ENCODE peak calls at places on chromosome 5, in ten cellular contexts. One of them, this sample, is unnamed.

GRCh38 chr5:79759848-79760247 is 70.2 kb downstream of the CMYA5 start:
- DNase-seq in foreskin keratinocyte: no peak
- DNase-seq in A549: no peak
- DNase-seq in head of caudate nucleus: no peak
- DNase-seq in NB4: no peak
- DNase-seq in naive B cell: no peak
- DNase-seq in EL: no peak
- DNase-seq in mammary epithelial cell: no peak
- DNase-seq in foreskin fibroblast: no peak
- DNase-seq in activated naive CD4-positive, alpha-beta T cell treated with anti-CD3 and anti-CD28 coated beads for 36 hours: no peak
- DNase-seq in this sample: no peak

GRCh38 chr5:54874337-54875021 is 110.9 kb downstream of the ESM1 start:
- DNase-seq in NB4: peak; percentile 63
- DNase-seq in mammary epithelial cell: peak; percentile 21
- DNase-seq in activated naive CD4-positive, alpha-beta T cell treated with anti-CD3 and anti-CD28 coated beads for 36 hours: no peak
- DNase-seq in EL: no peak
- DNase-seq in naive B cell: no peak
- DNase-seq in foreskin fibroblast: no peak
- DNase-seq in head of caudate nucleus: no peak
- DNase-seq in A549: no peak
- DNase-seq in foreskin keratinocyte: peak; percentile 36
- DNase-seq in this sample: no peak

GRCh38 chr5:59798862-59799667 is 94.5 kb downstream of the PDE4D start:
- DNase-seq in NB4: no peak
- DNase-seq in head of caudate nucleus: no peak
- DNase-seq in naive B cell: peak; percentile 62
- DNase-seq in EL: peak; percentile 47
- DNase-seq in A549: peak; percentile 54
- DNase-seq in activated naive CD4-positive, alpha-beta T cell treated with anti-CD3 and anti-CD28 coated beads for 36 hours: no peak
- DNase-seq in foreskin keratinocyte: peak; percentile 75
- DNase-seq in foreskin fibroblast: no peak
- DNase-seq in mammary epithelial cell: peak; percentile 69
- DNase-seq in this sample: no peak

GRCh38 chr5:108924457-108924961 is 176.8 kb downstream of the FER start:
- DNase-seq in activated naive CD4-positive, alpha-beta T cell treated with anti-CD3 and anti-CD28 coated beads for 36 hours: no peak
- DNase-seq in A549: peak; percentile 10
- DNase-seq in foreskin keratinocyte: no peak
- DNase-seq in foreskin fibroblast: no peak
- DNase-seq in EL: no peak
- DNase-seq in head of caudate nucleus: no peak
- DNase-seq in naive B cell: no peak
- DNase-seq in mammary epithelial cell: no peak
- DNase-seq in NB4: peak; percentile 8
- DNase-seq in this sample: no peak

GRCh38 chr5:131268758-131269370 is 5.0 kb downstream of the CDC42SE2 start:
- DNase-seq in head of caudate nucleus: no peak
- DNase-seq in mammary epithelial cell: no peak
- DNase-seq in NB4: no peak
- DNase-seq in EL: no peak
- DNase-seq in foreskin keratinocyte: no peak
- DNase-seq in activated naive CD4-positive, alpha-beta T cell treated with anti-CD3 and anti-CD28 coated beads for 36 hours: no peak
- DNase-seq in naive B cell: no peak
- DNase-seq in A549: no peak
- DNase-seq in foreskin fibroblast: no peak
- DNase-seq in this sample: no peak

GRCh38 chr5:170375283-170375682 is 13.9 kb downstream of the KCNMB1 start:
- DNase-seq in naive B cell: no peak
- DNase-seq in A549: no peak
- DNase-seq in foreskin keratinocyte: no peak
- DNase-seq in mammary epithelial cell: no peak
- DNase-seq in head of caudate nucleus: no peak
- DNase-seq in EL: no peak
- DNase-seq in NB4: no peak
- DNase-seq in foreskin fibroblast: no peak
- DNase-seq in activated naive CD4-positive, alpha-beta T cell treated with anti-CD3 and anti-CD28 coated beads for 36 hours: no peak
- DNase-seq in this sample: no peak

GRCh38 chr5:166365164-166365563 is 1926.3 kb upstream of the WWC1 start:
- DNase-seq in naive B cell: no peak
- DNase-seq in foreskin keratinocyte: no peak
- DNase-seq in EL: no peak
- DNase-seq in activated naive CD4-positive, alpha-beta T cell treated with anti-CD3 and anti-CD28 coated beads for 36 hours: no peak
- DNase-seq in head of caudate nucleus: no peak
- DNase-seq in mammary epithelial cell: no peak
- DNase-seq in foreskin fibroblast: no peak
- DNase-seq in A549: no peak
- DNase-seq in NB4: no peak
- DNase-seq in this sample: no peak

GRCh38 chr5:158814521-158814920 is 285.2 kb downstream of the EBF1 start:
- DNase-seq in foreskin keratinocyte: no peak
- DNase-seq in NB4: no peak
- DNase-seq in A549: no peak
- DNase-seq in activated naive CD4-positive, alpha-beta T cell treated with anti-CD3 and anti-CD28 coated beads for 36 hours: no peak
- DNase-seq in EL: peak; percentile 49
- DNase-seq in mammary epithelial cell: no peak
- DNase-seq in foreskin fibroblast: peak; percentile 28
- DNase-seq in naive B cell: no peak
- DNase-seq in head of caudate nucleus: no peak
- DNase-seq in this sample: no peak

GRCh38 chr5:75666801-75667200 is 50.4 kb downstream of the POC5 start:
- DNase-seq in foreskin keratinocyte: no peak
- DNase-seq in activated naive CD4-positive, alpha-beta T cell treated with anti-CD3 and anti-CD28 coated beads for 36 hours: no peak
- DNase-seq in mammary epithelial cell: no peak
- DNase-seq in foreskin fibroblast: no peak
- DNase-seq in EL: no peak
- DNase-seq in naive B cell: no peak
- DNase-seq in A549: peak; percentile 20
- DNase-seq in NB4: no peak
- DNase-seq in head of caudate nucleus: no peak
- DNase-seq in this sample: no peak

GRCh38 chr5:10595678-10596309 is 31.9 kb downstream of the ANKRD33B start:
- DNase-seq in activated naive CD4-positive, alpha-beta T cell treated with anti-CD3 and anti-CD28 coated beads for 36 hours: peak; percentile 68
- DNase-seq in mammary epithelial cell: peak; percentile 93
- DNase-seq in A549: peak; percentile 79
- DNase-seq in head of caudate nucleus: no peak
- DNase-seq in naive B cell: no peak
- DNase-seq in NB4: no peak
- DNase-seq in foreskin fibroblast: peak; percentile 85
- DNase-seq in EL: peak; percentile 94
- DNase-seq in foreskin keratinocyte: peak; percentile 93
- DNase-seq in this sample: no peak

GRCh38 chr5:9698125-9698848 is 68.1 kb upstream of the TAS2R1 start:
- DNase-seq in A549: no peak
- DNase-seq in naive B cell: no peak
- DNase-seq in EL: peak; percentile 82
- DNase-seq in NB4: no peak
- DNase-seq in foreskin fibroblast: peak; percentile 50
- DNase-seq in mammary epithelial cell: no peak
- DNase-seq in head of caudate nucleus: no peak
- DNase-seq in foreskin keratinocyte: no peak
- DNase-seq in activated naive CD4-positive, alpha-beta T cell treated with anti-CD3 and anti-CD28 coated beads for 36 hours: no peak
- DNase-seq in this sample: no peak

GRCh38 chr5:43425965-43426364 is 13.8 kb upstream of the CCL28 start:
- DNase-seq in activated naive CD4-positive, alpha-beta T cell treated with anti-CD3 and anti-CD28 coated beads for 36 hours: no peak
- DNase-seq in foreskin fibroblast: peak; percentile 68
- DNase-seq in NB4: no peak
- DNase-seq in A549: peak; percentile 52
- DNase-seq in naive B cell: no peak
- DNase-seq in head of caudate nucleus: no peak
- DNase-seq in foreskin keratinocyte: peak; percentile 90
- DNase-seq in mammary epithelial cell: peak; percentile 93
- DNase-seq in EL: peak; percentile 83
- DNase-seq in this sample: no peak

GRCh38 chr5:171592741-171593140 is 173.3 kb downstream of the FGF18 start:
- DNase-seq in NB4: no peak
- DNase-seq in A549: no peak
- DNase-seq in foreskin keratinocyte: no peak
- DNase-seq in activated naive CD4-positive, alpha-beta T cell treated with anti-CD3 and anti-CD28 coated beads for 36 hours: no peak
- DNase-seq in head of caudate nucleus: no peak
- DNase-seq in naive B cell: no peak
- DNase-seq in foreskin fibroblast: no peak
- DNase-seq in EL: no peak
- DNase-seq in mammary epithelial cell: no peak
- DNase-seq in this sample: no peak

GRCh38 chr5:43973318-43973717 is 370.3 kb downstream of the NNT start:
- DNase-seq in head of caudate nucleus: no peak
- DNase-seq in mammary epithelial cell: no peak
- DNase-seq in foreskin keratinocyte: peak; percentile 4
- DNase-seq in NB4: peak; percentile 8
- DNase-seq in EL: no peak
- DNase-seq in A549: no peak
- DNase-seq in naive B cell: no peak
- DNase-seq in foreskin fibroblast: peak; percentile 8
- DNase-seq in activated naive CD4-positive, alpha-beta T cell treated with anti-CD3 and anti-CD28 coated beads for 36 hours: no peak
- DNase-seq in this sample: no peak

GRCh38 chr5:51389582-51390463 is 6.6 kb downstream of the ISL1 start:
- DNase-seq in head of caudate nucleus: no peak
- DNase-seq in activated naive CD4-positive, alpha-beta T cell treated with anti-CD3 and anti-CD28 coated beads for 36 hours: no peak
- DNase-seq in foreskin keratinocyte: peak; percentile 57
- DNase-seq in A549: no peak
- DNase-seq in mammary epithelial cell: no peak
- DNase-seq in EL: no peak
- DNase-seq in NB4: no peak
- DNase-seq in naive B cell: no peak
- DNase-seq in foreskin fibroblast: peak; percentile 84
- DNase-seq in this sample: no peak

GRCh38 chr5:112006721-112007120 is 249.7 kb upstream of the NREP start:
- DNase-seq in EL: peak; percentile 73
- DNase-seq in naive B cell: no peak
- DNase-seq in NB4: no peak
- DNase-seq in foreskin fibroblast: peak; percentile 70
- DNase-seq in head of caudate nucleus: no peak
- DNase-seq in A549: no peak
- DNase-seq in foreskin keratinocyte: peak; percentile 47
- DNase-seq in mammary epithelial cell: peak; percentile 40
- DNase-seq in activated naive CD4-positive, alpha-beta T cell treated with anti-CD3 and anti-CD28 coated beads for 36 hours: no peak
- DNase-seq in this sample: no peak

GRCh38 chr5:129459485-129460120 is 495 bp upstream of the ADAMTS19 start:
- DNase-seq in foreskin keratinocyte: peak; percentile 15
- DNase-seq in A549: peak; percentile 5
- DNase-seq in activated naive CD4-positive, alpha-beta T cell treated with anti-CD3 and anti-CD28 coated beads for 36 hours: no peak
- DNase-seq in naive B cell: no peak
- DNase-seq in mammary epithelial cell: peak; percentile 4
- DNase-seq in head of caudate nucleus: peak; percentile 25
- DNase-seq in NB4: no peak
- DNase-seq in foreskin fibroblast: peak; percentile 47
- DNase-seq in EL: peak; percentile 8
- DNase-seq in this sample: no peak

GRCh38 chr5:121429761-121430160 is 421.9 kb upstream of the FTMT start:
- DNase-seq in foreskin fibroblast: no peak
- DNase-seq in mammary epithelial cell: no peak
- DNase-seq in naive B cell: no peak
- DNase-seq in foreskin keratinocyte: no peak
- DNase-seq in activated naive CD4-positive, alpha-beta T cell treated with anti-CD3 and anti-CD28 coated beads for 36 hours: no peak
- DNase-seq in NB4: peak; percentile 4
- DNase-seq in EL: no peak
- DNase-seq in A549: no peak
- DNase-seq in head of caudate nucleus: no peak
- DNase-seq in this sample: no peak

GRCh38 chr5:97071101-97071500 is 71.3 kb downstream of the LIX1 start:
- DNase-seq in naive B cell: no peak
- DNase-seq in EL: peak; percentile 50
- DNase-seq in mammary epithelial cell: no peak
- DNase-seq in activated naive CD4-positive, alpha-beta T cell treated with anti-CD3 and anti-CD28 coated beads for 36 hours: no peak
- DNase-seq in A549: no peak
- DNase-seq in foreskin keratinocyte: peak; percentile 84
- DNase-seq in foreskin fibroblast: peak; percentile 83
- DNase-seq in NB4: no peak
- DNase-seq in head of caudate nucleus: no peak
- DNase-seq in this sample: no peak

GRCh38 chr5:124790895-124791732 is 44.7 kb upstream of the ZNF608 start:
- DNase-seq in activated naive CD4-positive, alpha-beta T cell treated with anti-CD3 and anti-CD28 coated beads for 36 hours: no peak
- DNase-seq in NB4: no peak
- DNase-seq in naive B cell: no peak
- DNase-seq in head of caudate nucleus: no peak
- DNase-seq in EL: peak; percentile 57
- DNase-seq in A549: peak; percentile 27
- DNase-seq in foreskin fibroblast: peak; percentile 17
- DNase-seq in mammary epithelial cell: peak; percentile 25
- DNase-seq in foreskin keratinocyte: peak; percentile 72
- DNase-seq in this sample: no peak

GRCh38 chr5:36398137-36398536 is 96.4 kb upstream of the RANBP3L start:
- DNase-seq in A549: peak; percentile 14
- DNase-seq in naive B cell: no peak
- DNase-seq in EL: peak; percentile 48
- DNase-seq in foreskin fibroblast: no peak
- DNase-seq in NB4: peak; percentile 64
- DNase-seq in foreskin keratinocyte: peak; percentile 19
- DNase-seq in mammary epithelial cell: peak; percentile 19
- DNase-seq in head of caudate nucleus: no peak
- DNase-seq in activated naive CD4-positive, alpha-beta T cell treated with anti-CD3 and anti-CD28 coated beads for 36 hours: no peak
- DNase-seq in this sample: no peak